ENCODE peak calls at places on chromosomes 5 and 9, in seven cellular contexts. U is fibroblast of lung; R is stimulated activated naive B cell treated with anti-CD40 and anti-IgM and Interleukin-4, amounts not matched to agents 10 μg/mL and 1 μg/mL and 100 μg/mL, for 72 hours; L is anterior cingulate cortex; W is posterior cingulate gyrus; O is spleen; X is stimulated activated CD4-positive, alpha-beta T cell treated with anti-CD3 and anti-CD28 coated beads, Interleukin-1b, Interleukin-23, amount 100 ng/mL, for 1 hour. B is an unnamed sample.

GRCh38 chr5:150114102-150114641 is 27.8 kb upstream of the CSF1R start:
- DNase-seq in O (no peak), W (no peak), U (no peak), R (no peak), X (no peak), L (no peak), B (no peak)

GRCh38 chr5:143964919-143965318 is 153.0 kb downstream of the HMHB1 start:
- DNase-seq in O (no peak), R (no peak), W (no peak), X (no peak), L (no peak), U (peak; percentile 14), B (no peak)

GRCh38 chr5:67414712-67415111 is 218.1 kb upstream of the CD180 start:
- DNase-seq in R (no peak), W (no peak), O (no peak), U (no peak), X (no peak), L (no peak), B (no peak)

GRCh38 chr5:132962429-132962928 is 955 bp downstream of the AFF4 start:
- DNase-seq in U (peak; percentile 87), X (no peak), R (no peak), O (no peak), W (no peak), L (no peak), B (peak; percentile 29)

GRCh38 chr9:32350682-32351081 is 33.8 kb upstream of the ACO1 start:
- DNase-seq in W (no peak), O (no peak), R (no peak), U (peak; percentile 34), L (no peak), X (no peak), B (no peak)

GRCh38 chr5:32523625-32524024 is 61.7 kb upstream of the SUB1 start:
- DNase-seq in O (no peak), R (no peak), L (no peak), U (no peak), W (no peak), X (no peak), B (no peak)

GRCh38 chr9:30574355-30575151 is 1809.9 kb upstream of the ACO1 start:
- DNase-seq in O (peak; percentile 62), L (no peak), R (no peak), U (no peak), X (no peak), W (no peak), B (no peak)

GRCh38 chr5:43634621-43635020 is 31.6 kb downstream of the NNT start:
- DNase-seq in O (no peak), X (no peak), W (no peak), R (no peak), L (no peak), U (no peak), B (no peak)

GRCh38 chr5:68285857-68286611 is 70.5 kb downstream of the PIK3R1 start:
- DNase-seq in W (no peak), X (no peak), L (no peak), O (no peak), U (peak; percentile 75), R (no peak), B (no peak)

GRCh38 chr9:27108981-27109541 is at the start of gene TEK:
- DNase-seq in U (peak; percentile 28), L (no peak), X (no peak), W (no peak), R (no peak), O (no peak), B (no peak)

GRCh38 chr9:22158983-22159382 is 149.9 kb upstream of the CDKN2B start:
- DNase-seq in U (peak; percentile 92), R (no peak), W (peak; percentile 22), L (no peak), X (no peak), O (no peak), B (no peak)

GRCh38 chr5:120464627-120465280 is 654 bp downstream of the PRR16 start:
- DNase-seq in R (no peak), L (no peak), W (no peak), X (no peak), O (peak; percentile 75), U (peak; percentile 83), B (peak; percentile 27)

B was measured in nucleus accumbens.